ENCODE peak calls at places on chromosomes 6 and 20, in seven cellular contexts. S, M, V, L, X, B and T are unnamed samples.

GRCh38 chr6:112007805-112008204 is 46.1 kb upstream of the CCN6 start:
- DNase-seq in S (no peak), V (no peak), L (no peak), X (no peak), M (peak), B (peak), T (no peak)

GRCh38 chr20:8562356-8562755 is 430.3 kb downstream of the PLCB1 start:
- DNase-seq in X (no peak), V (no peak), S (no peak), L (no peak), B (no peak), M (no peak), T (no peak)

GRCh38 chr6:52726741-52727535 is 36.3 kb downstream of the GSTA2 start:
- DNase-seq in L (no peak), M (no peak), X (no peak), V (no peak), S (no peak), B (no peak), T (no peak)

GRCh38 chr20:20875716-20876115 is 163.3 kb upstream of the RALGAPA2 start:
- DNase-seq in V (no peak), S (no peak), X (no peak), M (no peak), L (no peak), B (no peak), T (no peak)

GRCh38 chr6:127058027-127058426 is 60.4 kb upstream of the RSPO3 start:
- DNase-seq in X (no peak), L (no peak), M (no peak), B (no peak), V (no peak), S (no peak), T (no peak)

GRCh38 chr6:33481192-33481591 is 26.8 kb downstream of the ZBTB9 start:
- DNase-seq in B (no peak), M (no peak), X (no peak), V (no peak), S (no peak), L (no peak), T (no peak)

GRCh38 chr6:56827908-56828649 is 126.8 kb upstream of the BEND6 start:
- DNase-seq in B (no peak), L (no peak), S (no peak), M (no peak), V (no peak), X (no peak), T (no peak)

GRCh38 chr20:40741507-40742106 is 52.6 kb upstream of the MAFB start:
- DNase-seq in L (no peak), X (peak), S (peak), B (peak), V (no peak), M (peak), T (no peak)

GRCh38 chr6:55853008-55854001 is 22.1 kb downstream of the BMP5 start:
- DNase-seq in B (no peak), S (no peak), V (no peak), M (no peak), X (no peak), L (no peak), T (no peak)

GRCh38 chr20:62743777-62744317 is 35.2 kb downstream of the NTSR1 start:
- DNase-seq in S (peak), X (no peak), B (peak), V (no peak), M (no peak), L (peak), T (no peak)

GRCh38 chr20:62742550-62742949 is 33.9 kb downstream of the NTSR1 start:
- DNase-seq in S (peak), L (peak), V (no peak), X (no peak), M (no peak), B (peak), T (no peak)

GRCh38 chr20:62744761-62745160 is 36.1 kb downstream of the NTSR1 start:
- DNase-seq in B (peak), M (no peak), V (no peak), X (no peak), S (no peak), L (peak), T (no peak)

GRCh38 chr20:62741701-62742491 is 33.3 kb downstream of the NTSR1 start:
- DNase-seq in V (no peak), M (no peak), B (peak), S (peak), L (peak), X (no peak), T (no peak)

DNA sequence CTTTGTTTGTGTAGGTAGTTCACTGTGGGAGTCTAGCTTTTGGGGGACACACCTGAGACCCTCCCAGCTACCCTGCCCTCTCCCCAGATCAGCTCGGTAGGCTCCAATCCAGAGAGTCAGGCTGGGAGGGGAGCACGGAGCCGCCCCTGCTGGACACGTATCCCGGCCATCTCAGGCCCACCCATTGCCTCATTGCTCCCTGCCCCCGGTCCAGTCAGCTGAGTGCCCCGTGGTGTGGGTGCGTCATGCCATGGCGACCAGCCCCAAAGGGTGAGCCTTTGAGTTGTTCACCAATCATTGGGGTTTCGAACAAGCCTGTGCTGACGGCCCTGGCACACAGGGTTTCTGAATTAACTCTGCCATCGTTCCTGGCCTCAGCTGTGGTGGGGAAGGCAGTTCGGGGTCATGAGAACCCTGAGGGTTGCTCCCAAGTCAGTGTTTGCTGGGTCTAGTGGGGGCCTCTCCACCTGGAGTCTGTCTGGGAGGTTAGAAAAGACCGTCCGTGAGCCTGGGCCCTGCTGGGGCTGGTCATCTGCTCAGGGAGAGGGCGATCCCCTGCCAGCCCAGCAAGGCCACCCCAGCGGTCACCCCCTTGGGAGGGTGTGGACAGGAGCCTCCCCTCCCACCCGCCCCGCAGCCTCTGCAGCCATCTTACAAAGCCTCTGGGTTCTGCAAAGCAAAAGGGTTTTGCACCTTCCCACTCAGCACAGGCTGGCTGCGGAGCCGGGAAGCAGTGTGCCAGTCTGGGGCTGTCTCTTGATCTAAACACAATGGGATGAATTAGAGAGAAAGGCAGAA is 34.5 kb downstream of the NTSR1 start:
- DNase-seq in S (peak), X (no peak), B (peak), L (peak), M (no peak), V (no peak), T (no peak)
- H3K27ac ChIP-seq in S (no peak), X (no peak), B (no peak), L (no peak), M (no peak), V (no peak), T (no peak)

GRCh38 chr20:63641792-63642517 is 11.3 kb downstream of the STMN3 start:
- DNase-seq in V (peak), L (peak), M (peak), B (peak), X (peak), S (peak), T (peak)

GRCh38 chr20:63639093-63639860 is 12.4 kb upstream of the GMEB2 start:
- DNase-seq in M (no peak), L (no peak), V (peak), S (peak), B (no peak), X (no peak), T (no peak)

GRCh38 chr20:63642518-63643247 is 10.5 kb downstream of the STMN3 start:
- DNase-seq in B (no peak), L (no peak), X (no peak), M (no peak), S (peak), V (no peak), T (no peak)

GRCh38 chr20:63641146-63641791 is 12.0 kb downstream of the STMN3 start:
- DNase-seq in M (peak), S (peak), B (no peak), L (no peak), X (no peak), V (peak), T (no peak)

DNA sequence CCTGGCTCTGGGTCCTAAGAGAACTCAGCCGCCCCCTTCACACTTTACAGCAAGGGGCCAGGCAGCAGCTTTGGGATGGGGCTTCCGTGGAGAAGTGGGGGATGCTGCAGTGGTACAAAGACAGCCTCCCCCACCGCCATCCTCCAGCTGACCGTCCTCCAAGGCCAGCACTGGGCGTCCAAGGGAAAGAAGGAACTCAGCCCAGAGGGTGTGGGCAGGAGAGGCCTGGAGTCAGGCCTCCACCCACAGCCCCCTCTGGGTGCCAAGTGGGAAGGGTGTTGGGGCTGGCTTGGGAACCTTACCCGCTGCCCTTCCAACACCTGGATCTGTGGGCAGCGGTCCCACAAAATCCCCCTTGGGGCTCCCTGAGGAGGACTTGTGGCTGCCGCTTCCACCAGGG is 13.1 kb downstream of the STMN3 start:
- DNase-seq in X (no peak), M (no peak), L (no peak), B (no peak), V (no peak), S (peak), T (no peak)
- H3K27ac ChIP-seq in X (no peak), M (no peak), L (no peak), B (peak), V (peak), S (peak), T (no peak)

GRCh38 chr20:49687595-49688567 is 25.8 kb downstream of the B4GALT5 start:
- DNase-seq in M (no peak), S (no peak), L (no peak), X (peak), V (no peak), B (no peak), T (peak)

GRCh38 chr20:49685161-49685601 is 28.5 kb downstream of the B4GALT5 start:
- DNase-seq in S (no peak), V (no peak), B (no peak), L (no peak), M (peak), X (no peak), T (no peak)

GRCh38 chr20:49684335-49684997 is 29.2 kb downstream of the B4GALT5 start:
- DNase-seq in L (no peak), M (peak), V (no peak), X (no peak), S (no peak), B (no peak), T (no peak)

GRCh38 chr20:49682798-49683197 is 30.9 kb downstream of the B4GALT5 start:
- DNase-seq in B (no peak), M (no peak), S (no peak), X (no peak), V (no peak), L (no peak), T (no peak)

GRCh38 chr20:49685809-49686208 is 27.9 kb downstream of the B4GALT5 start:
- DNase-seq in V (no peak), L (no peak), B (no peak), S (no peak), M (no peak), X (no peak), T (no peak)
- H3K27ac ChIP-seq in V (no peak), L (no peak), B (peak), S (no peak), M (peak), X (no peak), T (peak)

GRCh38 chr20:24339179-24339578 is 130.2 kb upstream of the SYNDIG1 start:
- DNase-seq in V (no peak), X (no peak), M (no peak), B (no peak), S (no peak), L (no peak), T (no peak)

GRCh38 chr20:24334830-24335229 is 134.6 kb upstream of the SYNDIG1 start:
- DNase-seq in X (no peak), S (no peak), L (no peak), M (no peak), B (no peak), V (no peak), T (no peak)

GRCh38 chr20:24337551-24337950 is 131.9 kb upstream of the SYNDIG1 start:
- DNase-seq in L (no peak), X (no peak), V (no peak), S (no peak), M (no peak), B (no peak), T (no peak)

GRCh38 chr20:24340933-24341332 is 128.5 kb upstream of the SYNDIG1 start:
- DNase-seq in X (no peak), V (no peak), M (no peak), B (no peak), L (no peak), S (no peak), T (no peak)

DNA sequence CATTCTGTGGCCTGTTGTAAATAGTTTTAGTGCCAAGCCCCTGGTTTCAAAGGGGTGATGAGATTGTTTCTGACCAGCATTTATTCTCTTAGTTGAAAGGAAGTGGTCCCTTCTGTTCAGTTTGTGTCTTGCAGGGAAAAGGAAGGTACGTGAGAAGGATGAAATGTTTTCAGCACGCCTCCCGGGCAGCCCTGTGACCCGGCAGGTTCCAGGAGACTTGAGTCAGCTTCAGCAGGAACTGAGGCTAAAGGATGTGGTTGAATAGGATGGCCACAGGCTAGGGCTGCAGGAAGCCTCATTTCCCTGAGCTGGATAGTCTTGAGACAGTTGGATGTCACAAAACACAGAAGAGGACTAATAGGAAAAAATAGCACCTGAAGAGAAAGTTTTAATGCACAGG is 132.4 kb upstream of the SYNDIG1 start:
- DNase-seq in B (no peak), L (no peak), X (no peak), S (no peak), M (peak), V (no peak), T (no peak)
- H3K27ac ChIP-seq in B (no peak), L (no peak), X (no peak), S (no peak), M (no peak), V (no peak), T (no peak)

GRCh38 chr20:32112862-32113261 is 3.3 kb downstream of the TM9SF4 start:
- DNase-seq in S (peak), X (no peak), M (peak), V (no peak), L (no peak), B (peak), T (no peak)

GRCh38 chr20:32114305-32114960 is 4.9 kb downstream of the TM9SF4 start:
- DNase-seq in M (no peak), V (no peak), L (no peak), X (no peak), S (no peak), B (no peak), T (no peak)

GRCh38 chr20:32115196-32115767 is 5.8 kb downstream of the TM9SF4 start:
- DNase-seq in X (no peak), S (no peak), B (no peak), V (no peak), L (no peak), M (no peak), T (no peak)

GRCh38 chr20:32113861-32114260 is 4.3 kb downstream of the TM9SF4 start:
- DNase-seq in X (no peak), M (no peak), S (no peak), V (no peak), L (no peak), B (no peak), T (no peak)

GRCh38 chr20:32116079-32116521 is 6.6 kb downstream of the TM9SF4 start:
- DNase-seq in V (no peak), M (no peak), X (no peak), S (no peak), L (no peak), B (no peak), T (no peak)
- H3K27ac ChIP-seq in V (no peak), M (no peak), X (no peak), S (no peak), L (no peak), B (no peak), T (no peak)

GRCh38 chr20:49335456-49335855 is 57.6 kb upstream of the ZNFX1 start:
- DNase-seq in L (no peak), V (no peak), X (no peak), B (no peak), S (no peak), M (no peak), T (no peak)
- H3K27ac ChIP-seq in L (no peak), V (no peak), X (no peak), B (no peak), S (no peak), M (no peak), T (no peak)

DNA sequence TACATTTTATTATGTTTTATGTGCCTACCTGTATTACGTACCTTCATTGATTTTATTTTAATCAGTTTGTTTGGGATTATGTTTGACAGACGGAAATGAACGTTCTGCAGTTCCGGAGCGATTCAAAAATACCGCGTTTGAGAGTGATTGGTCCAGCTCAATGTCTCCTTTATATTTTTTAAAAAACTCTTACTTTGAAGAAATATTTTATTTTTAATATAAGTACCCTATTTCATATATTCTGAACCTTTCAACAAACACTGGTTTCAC is 114.3 kb upstream of the BTN3A2 start:
- DNase-seq in L (no peak), M (no peak), S (peak), X (no peak), V (peak), B (no peak), T (no peak)
- H3K27ac ChIP-seq in L (no peak), M (no peak), S (peak), X (peak), V (peak), B (peak), T (no peak)